ENCODE peak calls at places on chromosomes 6 and 20, in six cellular contexts. W is nucleus accumbens; A is activated CD4-positive, alpha-beta T cell treated with anti-CD3 and anti-CD28 coated beads for 48 hours; D is stimulated activated CD4-positive, alpha-beta T cell treated with anti-CD3 and anti-CD28 coated beads, Interleukin-2, amount 100 ng/mL, for 48 hours; C is cardiac muscle cell; U is activated naive CD8-positive, alpha-beta T cell treated with anti-CD3 and anti-CD28 coated beads, Interleukin-2, amount 50 U/mL, for 16 hours. S is an unnamed sample.
A peak's percentile ranks its signal among the peaks of the same experiment; 100 is the strongest.

GRCh38 chr6:163355471-163355991 is 59.0 kb upstream of the QKI start:
- DNase-seq in D (no peak), U (no peak), C (peak; percentile 83), A (no peak), W (no peak), S (peak; percentile 93)

GRCh38 chr6:166678426-166678825 is 51.4 kb upstream of the RPS6KA2 start:
- DNase-seq in W (no peak), A (no peak), U (no peak), C (peak; percentile 39), D (no peak), S (no peak)

GRCh38 chr6:166929534-166930189 is 26.7 kb downstream of the RNASET2 start:
- DNase-seq in U (no peak), W (no peak), D (no peak), A (no peak), C (no peak), S (no peak)

GRCh38 chr20:23037017-23037481 is 1.9 kb downstream of the SSTR4 start:
- DNase-seq in C (no peak), U (no peak), A (no peak), W (no peak), D (no peak), S (no peak)

GRCh38 chr6:107968081-107968480 is 10.1 kb upstream of the SEC63 start:
- DNase-seq in U (no peak), W (no peak), C (no peak), A (no peak), D (no peak), S (no peak)

GRCh38 chr6:117329926-117330325 is 64.6 kb downstream of the VGLL2 start:
- DNase-seq in D (no peak), U (no peak), W (no peak), C (no peak), A (no peak), S (no peak)

GRCh38 chr6:139473239-139473701 is 98.8 kb upstream of the CITED2 start:
- DNase-seq in W (no peak), U (no peak), C (no peak), D (no peak), A (no peak), S (no peak)

GRCh38 chr6:163459536-163459935 is 45.0 kb downstream of the QKI start:
- DNase-seq in A (no peak), D (no peak), W (no peak), U (no peak), C (no peak), S (no peak)

GRCh38 chr20:43507150-43508080 is at the start of gene L3MBTL1:
- DNase-seq in D (peak; percentile 9), W (no peak), U (no peak), A (peak; percentile 17), C (peak; percentile 59), S (peak; percentile 35)

GRCh38 chr6:151682251-151682650 is 125.2 kb upstream of the ESR1 start:
- DNase-seq in U (no peak), W (no peak), C (no peak), A (no peak), D (no peak), S (no peak)

GRCh38 chr6:160172704-160173103 is 51.1 kb downstream of the SLC22A1 start:
- DNase-seq in D (no peak), W (no peak), U (no peak), A (no peak), C (no peak), S (no peak)

GRCh38 chr20:17882065-17882833 is 86.3 kb downstream of the SNX5 start:
- DNase-seq in A (no peak), W (no peak), D (no peak), U (no peak), C (no peak), S (no peak)

GRCh38 chr6:139146317-139146726 is 11.4 kb downstream of the HECA start:
- DNase-seq in C (no peak), A (peak; percentile 54), W (no peak), U (no peak), D (no peak), S (no peak)

GRCh38 chr6:13985663-13986325 is 61.0 kb downstream of the RNF182 start:
- DNase-seq in C (no peak), A (no peak), U (no peak), D (no peak), W (no peak), S (no peak)

GRCh38 chr6:137303436-137303835 is 84.3 kb upstream of the IFNGR1 start:
- DNase-seq in A (no peak), U (no peak), D (no peak), C (peak; percentile 29), W (no peak), S (no peak)

GRCh38 chr20:43066061-43066575 is 123.6 kb downstream of the PTPRT start:
- DNase-seq in A (no peak), W (no peak), D (no peak), C (no peak), U (no peak), S (no peak)

GRCh38 chr6:87698618-87699017 is 3.4 kb downstream of the AKIRIN2 start:
- DNase-seq in W (no peak), C (no peak), D (no peak), U (no peak), A (no peak), S (peak; percentile 46)

GRCh38 chr6:24547243-24547642 is 52.5 kb downstream of the ALDH5A1 start:
- DNase-seq in D (peak; percentile 28), W (no peak), C (peak; percentile 8), A (peak; percentile 64), U (peak; percentile 6), S (no peak)

GRCh38 chr6:51529240-51529639 is 558.2 kb downstream of the PKHD1 start:
- DNase-seq in D (no peak), W (no peak), A (no peak), C (no peak), U (no peak), S (no peak)

GRCh38 chr20:58025233-58025632 is 203.2 kb downstream of the ANKRD60 start:
- DNase-seq in U (no peak), W (no peak), D (no peak), C (no peak), A (no peak), S (no peak)

GRCh38 chr20:53738039-53738944 is 144.7 kb upstream of the ZNF217 start:
- DNase-seq in D (no peak), W (no peak), A (no peak), C (peak; percentile 85), U (no peak), S (no peak)

GRCh38 chr20:57434390-57434700 is 43.1 kb downstream of the RBM38 start:
- DNase-seq in D (no peak), A (no peak), W (no peak), C (no peak), U (no peak), S (no peak)

GRCh38 chr6:157997893-157998608 is 16.4 kb downstream of the SYNJ2 start:
- DNase-seq in U (no peak), A (no peak), W (no peak), D (no peak), C (no peak), S (no peak)

GRCh38 chr6:46876126-46876525 is 45.6 kb downstream of the ADGRF5 start:
- DNase-seq in W (no peak), U (no peak), D (no peak), C (peak; percentile 49), A (no peak), S (peak; percentile 97)

GRCh38 chr6:53139841-53140413 is 8.7 kb downstream of the GCM1 start:
- DNase-seq in U (no peak), A (no peak), D (no peak), C (no peak), W (no peak), S (no peak)

GRCh38 chr20:57361517-57361916 is 10.5 kb downstream of the RAE1 start:
- DNase-seq in D (no peak), A (no peak), U (no peak), W (no peak), C (peak; percentile 66), S (peak; percentile 34)

GRCh38 chr6:62805431-62805830 is 405.8 kb upstream of the FKBP1C start:
- DNase-seq in C (no peak), U (no peak), W (no peak), A (no peak), D (no peak), S (no peak)

GRCh38 chr6:145224450-145224849 is 510.9 kb downstream of the EPM2A start:
- DNase-seq in C (no peak), A (no peak), D (no peak), W (no peak), U (no peak), S (no peak)

GRCh38 chr6:71080793-71081192 is 123.9 kb upstream of the B3GAT2 start:
- DNase-seq in C (peak; percentile 65), U (no peak), A (no peak), W (no peak), D (no peak), S (no peak)

GRCh38 chr6:166658792-166659150 is 31.7 kb upstream of the RPS6KA2 start:
- DNase-seq in C (no peak), D (no peak), W (no peak), U (no peak), A (no peak), S (no peak)

GRCh38 chr6:156687875-156688549 is 89.2 kb upstream of the ARID1B start:
- DNase-seq in A (no peak), U (no peak), D (no peak), W (no peak), C (peak; percentile 57), S (peak; percentile 36)

GRCh38 chr6:33621396-33622388 is 570 bp downstream of the ITPR3 start:
- DNase-seq in U (no peak), C (no peak), W (no peak), D (peak; percentile 24), A (peak; percentile 51), S (peak; percentile 34)

GRCh38 chr20:63977392-63978276 is 1.8 kb downstream of the SAMD10 start:
- DNase-seq in D (peak; percentile 54), W (no peak), U (no peak), A (peak; percentile 70), C (peak; percentile 75), S (no peak)

GRCh38 chr6:27836783-27837635 is 75.2 kb downstream of the OR2B2 start:
- DNase-seq in A (peak; percentile 74), D (peak; percentile 45), W (no peak), C (peak; percentile 90), U (no peak), S (peak; percentile 90)

GRCh38 chr20:36173451-36173933 is 19.0 kb downstream of the EPB41L1 start:
- DNase-seq in A (peak; percentile 26), U (no peak), W (no peak), D (no peak), C (peak; percentile 29), S (no peak)